ENCODE peak calls at places on chromosome 16, in seven cellular contexts. Z is CD8-positive, alpha-beta memory T cell; A is activated CD8-positive, alpha-beta T cell treated with anti-CD3 and anti-CD28 coated beads, Interleukin-2, amount 10 ng/mL, durations not matched to agents 7 days and 5 days; V is anterior cingulate cortex; M is stimulated activated CD8-positive, alpha-beta memory T cell treated with anti-CD3 and anti-CD28 coated beads, Interleukin-7, amount 100 ng/mL, for 1 hour; D is IMR-90; U is 8988T. H is an unnamed sample.

GRCh38 chr16:84407588-84408313 is 39.4 kb downstream of the ATP2C2 start:
- DNase-seq in Z (no peak), M (no peak), A (no peak), V (no peak), D (no peak), U (no peak), H (no peak)

GRCh38 chr16:9311303-9311954 is 220.0 kb downstream of the HAPSTR1 start:
- DNase-seq in V (peak; percentile 30), U (no peak), Z (no peak), M (no peak), A (no peak), D (no peak), H (no peak)

GRCh38 chr16:11414815-11415775 is 69.8 kb downstream of the RMI2 start:
- DNase-seq in A (no peak), D (no peak), U (no peak), M (no peak), V (no peak), Z (no peak), H (no peak)

GRCh38 chr16:23640959-23641765 is at the start of the genes DCTN5 and PALB2:
- DNase-seq in Z (peak; percentile 83), U (peak; percentile 69), D (peak; percentile 92), V (peak; percentile 90), A (peak; percentile 92), M (peak; percentile 70), H (peak; percentile 93)

GRCh38 chr16:25966172-25967097 is 274.7 kb downstream of the HS3ST4 start:
- DNase-seq in A (peak; percentile 24), U (no peak), Z (no peak), D (no peak), M (no peak), V (no peak), H (no peak)

GRCh38 chr16:87970206-87970605 is 19.0 kb downstream of the BANP start:
- DNase-seq in V (no peak), M (no peak), U (no peak), A (no peak), D (peak; percentile 69), Z (no peak), H (no peak)

GRCh38 chr16:20314575-20314974 is 12.7 kb downstream of the GP2 start:
- DNase-seq in Z (no peak), U (no peak), M (no peak), A (no peak), V (no peak), D (no peak), H (no peak)

GRCh38 chr16:25060920-25061319 is 45.8 kb upstream of the ARHGAP17 start:
- DNase-seq in D (peak; percentile 31), Z (no peak), V (no peak), A (peak; percentile 71), M (no peak), U (no peak), H (no peak)

GRCh38 chr16:29680180-29680598 is 1.2 kb downstream of the QPRT start:
- DNase-seq in V (no peak), D (no peak), A (no peak), Z (no peak), U (no peak), M (no peak), H (no peak)

GRCh38 chr16:64615647-64616280 is 506.1 kb downstream of the CDH11 start:
- DNase-seq in Z (no peak), U (no peak), D (peak; percentile 1), V (peak; percentile 12), M (no peak), A (no peak), H (no peak)

H was measured in brain microvascular endothelial cell.